ENCODE peak calls at places on chromosomes 13 and 19, in eight cellular contexts. I is foreskin fibroblast, P is left lung, G is HAP-1, S is left ventricle myocardium inferior, J is right cardiac atrium, B is bronchial epithelial cell, M is astrocyte of the spinal cord. T is an unnamed sample.

GRCh38 chr13:40597735-40598365 is 68.6 kb downstream of the FOXO1 start:
- DNase-seq in I (no peak), P (peak; percentile 77), G (no peak), S (no peak), J (no peak), B (peak; percentile 39), M (no peak), T (no peak)

GRCh38 chr19:15616183-15616582 is 1.2 kb downstream of the CYP4F8 start:
- DNase-seq in I (no peak), P (no peak), G (no peak), S (no peak), J (no peak), B (no peak), M (no peak), T (no peak)

GRCh38 chr13:103255587-103256301 is 189.5 kb upstream of the SLC10A2 start:
- DNase-seq in I (no peak), P (no peak), G (no peak), S (no peak), J (no peak), B (peak; percentile 34), M (no peak), T (no peak)

GRCh38 chr13:43085545-43085944 is 62.2 kb downstream of the DNAJC15 start:
- DNase-seq in I (peak; percentile 17), P (no peak), G (peak; percentile 49), S (no peak), J (no peak), B (peak; percentile 51), M (peak; percentile 64), T (no peak)

GRCh38 chr13:26919311-26919710 is 158.7 kb upstream of the GPR12 start:
- DNase-seq in I (no peak), P (no peak), G (no peak), S (no peak), J (no peak), B (no peak), M (peak; percentile 57), T (no peak)

GRCh38 chr13:26465514-26465913 is 92.0 kb upstream of the WASF3 start:
- DNase-seq in I (no peak), P (no peak), G (no peak), S (peak; percentile 57), J (peak; percentile 28), B (no peak), M (no peak), T (no peak)

GRCh38 chr19:13985771-13986347 is 20.3 kb downstream of the RFX1 start:
- DNase-seq in I (no peak), P (no peak), G (no peak), S (no peak), J (no peak), B (no peak), M (no peak), T (no peak)

GRCh38 chr13:102900193-102900608 is 54.4 kb downstream of the ERCC5 start:
- DNase-seq in I (no peak), P (no peak), G (no peak), S (no peak), J (no peak), B (no peak), M (no peak), T (no peak)

GRCh38 chr13:113002891-113003290 is 33.9 kb downstream of the MCF2L start:
- DNase-seq in I (no peak), P (no peak), G (no peak), S (no peak), J (no peak), B (no peak), M (no peak), T (no peak)

GRCh38 chr19:51637362-51637978 is 7.3 kb upstream of the SIGLEC5 start:
- DNase-seq in I (no peak), P (no peak), G (no peak), S (no peak), J (no peak), B (peak; percentile 1), M (no peak), T (no peak)

GRCh38 chr19:10086032-10086903 is at the start of gene SHFL:
- DNase-seq in I (peak; percentile 56), P (peak; percentile 96), G (no peak), S (peak; percentile 72), J (peak; percentile 78), B (peak; percentile 33), M (peak; percentile 43), T (no peak)

GRCh38 chr19:2342656-2343288 is 14.3 kb downstream of the SPPL2B start:
- DNase-seq in I (no peak), P (peak; percentile 55), G (no peak), S (no peak), J (no peak), B (no peak), M (no peak), T (no peak)

GRCh38 chr13:23510544-23510916 is 59.7 kb upstream of the TNFRSF19 start:
- DNase-seq in I (peak; percentile 16), P (no peak), G (no peak), S (no peak), J (no peak), B (peak; percentile 74), M (no peak), T (no peak)

GRCh38 chr13:45595968-45596367 is 19.6 kb downstream of the ERICH6B start:
- DNase-seq in I (no peak), P (no peak), G (no peak), S (no peak), J (no peak), B (peak; percentile 5), M (no peak), T (no peak)

GRCh38 chr13:21964686-21965085 is 293.8 kb downstream of the FGF9 start:
- DNase-seq in I (no peak), P (no peak), G (no peak), S (no peak), J (no peak), B (no peak), M (no peak), T (no peak)

GRCh38 chr13:109043561-109044075 is 414.2 kb downstream of the MYO16 start:
- DNase-seq in I (no peak), P (no peak), G (no peak), S (no peak), J (no peak), B (no peak), M (no peak), T (no peak)

GRCh38 chr19:4337906-4338440 is 654 bp downstream of the STAP2 start:
- DNase-seq in I (no peak), P (peak; percentile 48), G (no peak), S (no peak), J (peak; percentile 28), B (no peak), M (peak; percentile 24), T (no peak)

GRCh38 chr19:41089955-41090354 is 1.7 kb downstream of the CYP2A13 start:
- DNase-seq in I (no peak), P (no peak), G (no peak), S (no peak), J (no peak), B (no peak), M (no peak), T (no peak)

GRCh38 chr19:54190503-54190941 is 586 bp upstream of the TSEN34 start:
- DNase-seq in I (peak; percentile 99), P (peak; percentile 99), G (peak; percentile 97), S (peak; percentile 99), J (peak; percentile 99), B (peak; percentile 97), M (peak; percentile 100), T (peak; percentile 98)

GRCh38 chr19:23904406-23904805 is 10.3 kb upstream of the ZNF726 start:
- DNase-seq in I (no peak), P (no peak), G (no peak), S (no peak), J (no peak), B (no peak), M (no peak), T (no peak)

GRCh38 chr19:5023128-5023571 is 54.2 kb downstream of the KDM4B start:
- DNase-seq in I (no peak), P (no peak), G (no peak), S (peak; percentile 38), J (no peak), B (no peak), M (no peak), T (no peak)

GRCh38 chr19:17114414-17114831 is 38.8 kb downstream of the MYO9B start:
- DNase-seq in I (no peak), P (no peak), G (no peak), S (no peak), J (no peak), B (peak; percentile 51), M (peak; percentile 44), T (no peak)

GRCh38 chr19:52741951-52742485 is 7.2 kb upstream of the ZNF611 start:
- DNase-seq in I (no peak), P (no peak), G (no peak), S (no peak), J (no peak), B (no peak), M (no peak), T (no peak)

GRCh38 chr13:34577051-34577450 is 365.0 kb upstream of the NBEA start:
- DNase-seq in I (no peak), P (no peak), G (no peak), S (no peak), J (no peak), B (peak; percentile 57), M (peak; percentile 30), T (no peak)

GRCh38 chr13:51223284-51224270 is 1.4 kb downstream of the FAM124A start:
- DNase-seq in I (no peak), P (no peak), G (peak; percentile 83), S (no peak), J (no peak), B (no peak), M (no peak), T (no peak)

GRCh38 chr19:39413903-39414608 is 1.6 kb downstream of the PLEKHG2 start:
- DNase-seq in I (no peak), P (no peak), G (no peak), S (no peak), J (peak; percentile 54), B (no peak), M (no peak), T (no peak)
- H3K4me3 ChIP-seq in I (peak overlapping the region; percentile 91), P (peak overlapping the region; percentile 100), G (peak overlapping the region; percentile 98), S (peak overlapping the region; percentile 87), J (peak overlapping the region; percentile 86), B (peak overlapping the region; percentile 91), M (peak overlapping the region; percentile 97), T (peak overlapping the region; percentile 78)

GRCh38 chr19:7731615-7732014 is 295 bp downstream of the CLEC4G start:
- DNase-seq in I (no peak), P (no peak), G (no peak), S (no peak), J (no peak), B (no peak), M (no peak), T (no peak)
- H3K4me3 ChIP-seq in I (no peak overlapping the region), P (no peak overlapping the region), G (no peak overlapping the region), S (no peak overlapping the region), J (no peak overlapping the region), B (no peak overlapping the region), M (no peak overlapping the region), T (no peak overlapping the region)

GRCh38 chr13:44142911-44143665 is 230.5 kb upstream of the SERP2 start:
- DNase-seq in I (no peak), P (no peak), G (no peak), S (no peak), J (no peak), B (peak; percentile 97), M (peak; percentile 26), T (no peak)
- H3K4me3 ChIP-seq in I (no peak overlapping the region), P (peak overlapping the region; percentile 47), G (peak overlapping the region; percentile 43), S (peak overlapping the region; percentile 68), J (peak overlapping the region; percentile 77), B (peak overlapping the region; percentile 59), M (no peak overlapping the region), T (no peak overlapping the region)

DNA sequence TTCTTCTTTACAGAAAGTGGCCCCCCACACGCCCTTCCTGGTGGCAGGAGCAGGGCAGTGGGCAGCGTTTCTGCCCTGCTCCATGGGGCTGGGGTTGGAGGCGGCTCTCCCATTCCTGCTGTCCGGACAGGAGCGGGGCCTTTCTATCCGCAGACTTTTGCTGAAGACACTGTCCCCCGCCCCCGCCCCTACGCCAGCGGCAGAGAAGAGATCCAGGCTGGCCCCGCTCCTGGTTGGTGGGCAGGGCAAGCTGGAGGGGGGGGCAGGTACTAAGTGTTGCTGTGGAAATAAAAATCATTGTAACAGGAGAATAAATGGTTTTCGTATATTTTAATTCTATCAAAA is 81.7 kb downstream of the ZNF429 start:
- DNase-seq in I (no peak), P (peak; percentile 67), G (no peak), S (peak; percentile 38), J (no peak), B (no peak), M (no peak), T (no peak)
- H3K4me3 ChIP-seq in I (no peak overlapping the region), P (peak overlapping the region; percentile 59), G (no peak overlapping the region), S (peak overlapping the region; percentile 74), J (peak overlapping the region; percentile 83), B (no peak overlapping the region), M (no peak overlapping the region), T (no peak overlapping the region)

T was measured in skeletal muscle cell.